ENCODE peak calls at places on chromosomes 12 and 14, in six cellular contexts. E is HEK293T, D is MV-4-11, N is T-helper 9 cell, J is hippocampal formation, W is neuronal stem cell. F is an unnamed sample.

GRCh38 chr12:108811411-108812185 is 45.8 kb downstream of the SSH1 start:
- DNase-seq in W (no peak), E (no peak), D (no peak), N (no peak), J (no peak), F (no peak)

GRCh38 chr12:52327830-52328500 is 6.8 kb upstream of the KRT83 start:
- DNase-seq in E (no peak), D (no peak), W (no peak), J (no peak), N (no peak), F (no peak)

GRCh38 chr12:62998454-62998853 is 63.5 kb upstream of the PPM1H start:
- DNase-seq in W (no peak), E (no peak), D (no peak), N (no peak), J (no peak), F (no peak)

GRCh38 chr14:74161526-74162158 is 76.9 kb downstream of the LIN52 start:
- DNase-seq in W (no peak), E (peak; percentile 17), D (no peak), N (no peak), J (no peak), F (peak; percentile 17)

GRCh38 chr14:33118653-33119052 is 180.0 kb downstream of the NPAS3 start:
- DNase-seq in D (no peak), W (no peak), N (no peak), J (no peak), E (no peak), F (no peak)

GRCh38 chr12:81573228-81573627 is 185.9 kb downstream of the PPFIA2 start:
- DNase-seq in E (no peak), N (no peak), W (no peak), J (no peak), D (no peak), F (no peak)

GRCh38 chr14:74980746-74981661 is 21.7 kb upstream of the EIF2B2 start:
- DNase-seq in D (peak; percentile 10), W (peak; percentile 81), N (no peak), E (peak; percentile 16), J (no peak), F (peak; percentile 89)

GRCh38 chr12:46990211-46990610 is 89.2 kb upstream of the PCED1B start:
- DNase-seq in E (no peak), D (no peak), N (no peak), W (no peak), J (no peak), F (no peak)

GRCh38 chr12:62737615-62738014 is 197.3 kb downstream of the PPM1H start:
- DNase-seq in D (no peak), J (no peak), E (no peak), N (no peak), W (no peak), F (no peak)

GRCh38 chr14:80669416-80669815 is 272.1 kb downstream of the CEP128 start:
- DNase-seq in J (no peak), N (no peak), W (no peak), D (no peak), E (no peak), F (no peak)

GRCh38 chr12:39622306-39622705 is 2.7 kb upstream of the ABCD2 start:
- DNase-seq in W (no peak), N (no peak), E (no peak), D (no peak), J (no peak), F (no peak)

GRCh38 chr14:89000007-89000942 is 175.8 kb downstream of the TTC8 start:
- DNase-seq in W (no peak), N (no peak), E (peak; percentile 24), J (no peak), D (peak; percentile 96), F (no peak)

GRCh38 chr12:53048780-53049401 is 974 bp upstream of the TNS2 start:
- DNase-seq in E (no peak), D (no peak), N (no peak), J (no peak), W (no peak), F (no peak)

GRCh38 chr12:106118278-106118820 is 20.4 kb downstream of the NUAK1 start:
- DNase-seq in W (no peak), N (no peak), J (no peak), E (no peak), D (no peak), F (no peak)

GRCh38 chr14:97158102-97158501 is 360.9 kb downstream of the VRK1 start:
- DNase-seq in E (no peak), W (no peak), J (no peak), N (no peak), D (no peak), F (no peak)

GRCh38 chr12:82124711-82125110 is 233.5 kb downstream of the CCDC59 start:
- DNase-seq in E (no peak), N (no peak), J (no peak), W (no peak), D (peak; percentile 60), F (no peak)

GRCh38 chr12:29299613-29300012 is 81.4 kb downstream of the ERGIC2 start:
- DNase-seq in J (no peak), D (peak; percentile 53), E (no peak), N (no peak), W (no peak), F (peak; percentile 39)

GRCh38 chr12:122061253-122061652 is 17.3 kb upstream of the MLXIP start:
- DNase-seq in D (no peak), E (no peak), N (no peak), J (no peak), W (no peak), F (no peak)

GRCh38 chr14:77212933-77213656 is 31.5 kb downstream of the TMEM63C start:
- DNase-seq in E (peak; percentile 79), N (no peak), D (peak; percentile 12), W (peak; percentile 30), J (no peak), F (peak; percentile 67)

GRCh38 chr12:63753743-63754142 is 26.0 kb upstream of the RXYLT1 start:
- DNase-seq in N (no peak), W (no peak), J (no peak), D (no peak), E (no peak), F (no peak)

GRCh38 chr12:49295087-49296001 is at the start of gene PRPH:
- DNase-seq in N (no peak), W (no peak), E (no peak), D (no peak), J (no peak), F (no peak)

GRCh38 chr12:54082402-54082892 is 28.8 kb downstream of the HOXC4 start:
- DNase-seq in N (peak; percentile 22), D (peak; percentile 4), E (peak; percentile 38), W (no peak), J (no peak), F (peak; percentile 39)

GRCh38 chr12:79021021-79021420 is 156.4 kb downstream of the SYT1 start:
- DNase-seq in E (no peak), N (no peak), W (no peak), J (no peak), D (no peak), F (no peak)

GRCh38 chr14:101821528-101821927 is 60.0 kb downstream of the PPP2R5C start:
- DNase-seq in E (no peak), W (no peak), J (no peak), D (peak; percentile 65), N (peak; percentile 63), F (no peak)

GRCh38 chr12:130948136-130948535 is 5.6 kb upstream of the ADGRD1 start:
- DNase-seq in E (no peak), W (no peak), J (no peak), D (no peak), N (no peak), F (no peak)

GRCh38 chr12:79407671-79408622 is 282.8 kb downstream of the PAWR start:
- DNase-seq in J (no peak), D (peak; percentile 12), E (peak; percentile 59), W (peak; percentile 41), N (no peak), F (no peak)